ENCODE peak calls at places on chromosome 4, in ten cellular contexts. W is T-helper 17 cell; Q is SK-N-SH treated with all-trans-retinoic acid at 6 μM for 48 hours; X is lung; U is activated naive CD8-positive, alpha-beta T cell treated with anti-CD3 and anti-CD28 coated beads, Interleukin-2, amount 50 U/mL, for 24 hours; J is activated CD8-positive, alpha-beta T cell treated with anti-CD3 and anti-CD28 coated beads, Interleukin-2, amount 10 ng/mL, durations not matched to agents 7 days and 5 days; H is naive thymus-derived CD8-positive, alpha-beta T cell; P is CD4-positive, alpha-beta T cell; A is right lobe of liver; G is memory B cell. K is an unnamed sample.

GRCh38 chr4:75042601-75043208 is 109.8 kb downstream of the PARM1 start:
- ATAC-seq in Q (no peak), U (no peak), J (no peak), X (no peak), P (no peak), W (no peak), A (no peak), G (no peak), H (no peak), K (no peak)

GRCh38 chr4:8199594-8200301 is 658 bp downstream of the SH3TC1 start:
- ATAC-seq in H (peak; percentile 10), J (no peak), P (peak; percentile 46), U (no peak), G (peak; percentile 20), X (peak; percentile 4), A (peak; percentile 55), W (peak; percentile 54), Q (peak; percentile 6), K (peak; percentile 13)

GRCh38 chr4:168769416-168769815 is 240.6 kb downstream of the CBR4 start:
- ATAC-seq in P (no peak), A (no peak), J (no peak), W (no peak), Q (peak; percentile 58), U (no peak), H (no peak), X (no peak), G (no peak), K (peak; percentile 38)

GRCh38 chr4:38062894-38063168 is 102.6 kb downstream of the PTTG2 start:
- ATAC-seq in P (no peak), A (no peak), G (no peak), Q (no peak), J (no peak), U (no peak), X (no peak), W (no peak), H (no peak), K (peak; percentile 62)

GRCh38 chr4:3320361-3321023 is 27.7 kb downstream of the RGS12 start:
- ATAC-seq in W (no peak), G (no peak), J (no peak), P (no peak), H (no peak), A (no peak), X (no peak), Q (no peak), U (no peak), K (no peak)

GRCh38 chr4:186560647-186561046 is 5.3 kb upstream of the MTNR1A start:
- ATAC-seq in W (no peak), A (no peak), H (no peak), J (no peak), U (no peak), Q (no peak), P (no peak), G (no peak), X (no peak), K (no peak)

GRCh38 chr4:163566257-163566656 is 71.8 kb downstream of the TMA16 start:
- ATAC-seq in J (no peak), U (no peak), G (no peak), W (no peak), X (no peak), Q (no peak), H (no peak), A (no peak), P (no peak), K (no peak)

GRCh38 chr4:78669453-78669852 is 106.7 kb upstream of the BMP2K start:
- ATAC-seq in P (no peak), X (no peak), A (no peak), W (no peak), U (no peak), G (no peak), H (no peak), J (no peak), Q (no peak), K (no peak)

GRCh38 chr4:100076753-100077152 is 113.5 kb downstream of the DDIT4L start:
- ATAC-seq in P (no peak), H (no peak), Q (no peak), W (no peak), U (peak; percentile 37), A (no peak), J (no peak), G (no peak), X (no peak), K (peak; percentile 51)

GRCh38 chr4:38717604-38718003 is 53.6 kb downstream of the KLF3 start:
- ATAC-seq in W (no peak), U (no peak), X (no peak), A (no peak), Q (no peak), H (no peak), P (no peak), J (no peak), G (no peak), K (peak; percentile 83)

GRCh38 chr4:82652062-82652461 is 90.3 kb upstream of the TMEM150C start:
- ATAC-seq in Q (peak; percentile 42), A (no peak), W (no peak), J (no peak), P (no peak), X (no peak), H (no peak), U (no peak), G (no peak), K (no peak)

GRCh38 chr4:61853041-61853440 is 652.9 kb downstream of the ADGRL3 start:
- ATAC-seq in W (no peak), H (no peak), G (no peak), X (no peak), P (no peak), A (no peak), J (no peak), Q (no peak), U (no peak), K (no peak)

GRCh38 chr4:169215656-169216055 is 55.1 kb downstream of the SH3RF1 start:
- ATAC-seq in P (no peak), U (no peak), J (no peak), W (no peak), H (no peak), Q (no peak), A (no peak), G (peak; percentile 16), X (no peak), K (no peak)

GRCh38 chr4:76212851-76213414 is 691 bp downstream of the SCARB2 start:
- ATAC-seq in X (no peak), W (peak; percentile 45), A (no peak), P (peak; percentile 52), J (peak; percentile 23), H (peak; percentile 53), Q (peak; percentile 67), G (no peak), U (peak; percentile 21), K (no peak)

GRCh38 chr4:602559-602942 is 22.8 kb upstream of the PDE6B start:
- ATAC-seq in U (peak; percentile 81), J (peak; percentile 87), H (peak; percentile 97), P (peak; percentile 60), G (no peak), Q (peak; percentile 95), W (no peak), A (peak; percentile 87), X (no peak), K (peak; percentile 96)

GRCh38 chr4:110106946-110107325 is 91.5 kb downstream of the ELOVL6 start:
- ATAC-seq in Q (peak; percentile 42), H (no peak), X (no peak), A (peak; percentile 93), U (no peak), J (no peak), P (no peak), W (no peak), G (no peak), K (peak; percentile 38)

GRCh38 chr4:62495039-62495438 is 1294.9 kb downstream of the ADGRL3 start:
- ATAC-seq in G (no peak), P (no peak), Q (no peak), J (no peak), W (no peak), A (no peak), H (no peak), U (no peak), X (no peak), K (no peak)

GRCh38 chr4:21242163-21242562 is 541.9 kb downstream of the PACRGL start:
- ATAC-seq in G (no peak), U (no peak), Q (no peak), W (no peak), X (no peak), J (no peak), H (no peak), A (no peak), P (no peak), K (no peak)

GRCh38 chr4:92066485-92066884 is 237.3 kb upstream of the GRID2 start:
- ATAC-seq in H (no peak), U (no peak), A (no peak), X (no peak), G (no peak), P (no peak), W (no peak), Q (no peak), J (no peak), K (no peak)

GRCh38 chr4:24032371-24032989 is 142.6 kb upstream of the PPARGC1A start:
- ATAC-seq in G (no peak), J (no peak), X (no peak), A (peak; percentile 48), H (no peak), W (no peak), P (no peak), Q (no peak), U (no peak), K (peak; percentile 49)

GRCh38 chr4:17510582-17510981 is 1.3 kb downstream of the QDPR start:
- ATAC-seq in X (no peak), Q (no peak), P (no peak), W (no peak), U (no peak), H (no peak), A (no peak), J (no peak), G (no peak), K (no peak)

GRCh38 chr4:144288011-144288903 is 147.7 kb upstream of the GYPA start:
- ATAC-seq in Q (no peak), U (peak; percentile 52), J (no peak), W (no peak), G (no peak), H (no peak), P (no peak), X (no peak), A (no peak), K (no peak)

GRCh38 chr4:114807357-114807756 is 208.8 kb downstream of the UGT8 start:
- ATAC-seq in W (no peak), X (no peak), A (no peak), U (no peak), P (no peak), H (no peak), Q (peak; percentile 27), G (peak; percentile 10), J (no peak), K (no peak)

GRCh38 chr4:82284475-82284857 is 89.3 kb downstream of the HNRNPD start:
- ATAC-seq in G (no peak), Q (no peak), U (no peak), X (no peak), H (peak; percentile 5), A (no peak), W (no peak), P (no peak), J (no peak), K (no peak)

GRCh38 chr4:10173754-10174749 is 57.5 kb upstream of the WDR1 start:
- ATAC-seq in P (no peak), A (peak; percentile 91), U (no peak), G (no peak), X (no peak), J (no peak), Q (no peak), W (no peak), H (no peak), K (peak; percentile 61)

GRCh38 chr4:7850489-7850888 is 89.2 kb downstream of the AFAP1 start:
- ATAC-seq in Q (peak; percentile 34), J (no peak), G (no peak), H (no peak), A (no peak), X (no peak), W (no peak), U (no peak), P (no peak), K (no peak)

GRCh38 chr4:3879681-3880594 is 113.8 kb downstream of the ADRA2C start:
- ATAC-seq in W (peak; percentile 66), H (peak; percentile 71), P (peak; percentile 41), J (peak; percentile 68), U (peak; percentile 22), A (peak; percentile 38), X (no peak), G (peak; percentile 81), Q (peak; percentile 19), K (peak; percentile 37)

GRCh38 chr4:75016472-75016871 is 83.6 kb downstream of the PARM1 start:
- ATAC-seq in A (no peak), G (no peak), P (no peak), W (no peak), H (no peak), U (no peak), J (no peak), X (no peak), Q (no peak), K (peak; percentile 84)

K was measured in esophagus mucosa.